ENCODE peak calls at places on chromosome 15, in four cellular contexts. J is GM10248, X is fibroblast of lung, C is endothelial cell. V is an unnamed sample.

GRCh38 chr15:63135804-63136203 is 14.1 kb downstream of the LACTB start:
- DNase-seq in X (peak), J (no peak), C (no peak), V (no peak)

GRCh38 chr15:51288143-51289065 is 50.0 kb downstream of the CYP19A1 start:
- DNase-seq in J (no peak), X (peak), C (no peak), V (no peak)

GRCh38 chr15:63157891-63158431 is 684 bp upstream of the RPS27L start:
- DNase-seq in C (peak), X (peak), J (peak), V (peak)

GRCh38 chr15:93610944-93611343 is 521.9 kb upstream of the RGMA start:
- DNase-seq in C (no peak), J (no peak), X (no peak), V (no peak)

GRCh38 chr15:46961795-46962194 is 755.5 kb upstream of the SEMA6D start:
- DNase-seq in J (no peak), C (no peak), X (no peak), V (no peak)

GRCh38 chr15:72057548-72058091 is 60.3 kb downstream of the MYO9A start:
- DNase-seq in J (no peak), X (no peak), C (no peak), V (no peak)

GRCh38 chr15:73694419-73694818 is 10.2 kb downstream of the CD276 start:
- DNase-seq in X (peak), J (no peak), C (no peak), V (no peak)

GRCh38 chr15:62503451-62503850 is 338.4 kb upstream of the C2CD4B start:
- DNase-seq in X (no peak), C (peak), J (no peak), V (no peak)

GRCh38 chr15:86183765-86184491 is 104.3 kb downstream of the AGBL1 start:
- DNase-seq in J (no peak), C (no peak), X (no peak), V (no peak)

GRCh38 chr15:89556413-89557262 is 18.6 kb upstream of the TICRR start:
- DNase-seq in J (peak), X (peak), C (peak), V (no peak)

DNA sequence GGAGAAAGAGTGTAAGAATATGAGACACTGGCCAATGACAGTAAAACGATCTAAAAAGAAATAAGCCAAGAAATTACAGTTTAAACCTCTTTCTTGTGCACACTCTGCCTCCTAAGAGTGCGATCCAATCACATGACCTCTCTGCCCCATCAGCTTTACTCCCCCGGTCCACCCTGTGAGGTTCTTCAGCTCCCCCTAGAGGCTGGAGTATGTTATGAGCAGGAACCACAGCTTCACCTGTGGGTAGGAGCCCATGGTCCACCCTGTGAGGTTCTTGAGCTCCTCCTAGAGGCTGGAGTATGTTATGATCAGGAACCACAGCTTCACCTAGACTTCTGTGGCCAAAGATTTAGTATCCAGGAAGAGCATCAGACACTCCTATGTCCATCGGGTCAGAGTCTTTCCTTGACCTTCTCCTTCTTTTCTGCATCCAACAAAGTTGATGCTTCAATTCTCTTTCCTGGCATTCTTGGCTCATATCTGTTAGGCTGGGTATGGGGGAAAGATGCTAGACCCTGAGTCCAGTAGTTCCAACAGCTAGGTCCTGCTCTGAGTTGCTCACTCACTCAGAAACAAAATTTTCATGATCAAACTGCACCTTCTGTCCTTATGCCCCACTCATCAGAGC is 164.0 kb downstream of the MINAR1 start:
- DNase-seq in J (peak), C (peak), X (peak), V (peak)
- TF ChIP-seq CTCF in J (peak), C (peak), X (peak), V (peak)

DNA sequence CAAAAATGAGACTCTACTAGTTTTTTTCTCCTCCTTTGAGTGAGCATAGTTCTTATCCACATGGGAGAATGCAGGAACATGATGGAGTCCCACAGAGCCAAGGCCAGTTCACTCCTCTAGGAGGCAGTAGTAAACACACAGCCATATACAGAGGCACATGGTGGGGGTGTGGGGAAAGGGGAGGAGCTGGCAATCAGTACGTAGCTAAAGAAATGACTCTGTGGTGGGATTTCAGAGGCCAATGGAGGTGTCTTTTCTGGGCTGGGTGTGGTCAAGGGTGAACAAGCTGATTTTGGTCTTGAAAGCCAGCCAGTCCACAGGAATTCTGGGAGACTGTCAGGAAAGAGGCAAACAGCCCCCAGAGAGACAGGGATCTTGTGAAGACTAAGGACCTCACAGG is 6.6 kb upstream of the RAB11A start:
- DNase-seq in C (peak), X (peak), J (peak), V (no peak)
- TF ChIP-seq CTCF in C (peak), X (peak), J (peak), V (peak)

DNA sequence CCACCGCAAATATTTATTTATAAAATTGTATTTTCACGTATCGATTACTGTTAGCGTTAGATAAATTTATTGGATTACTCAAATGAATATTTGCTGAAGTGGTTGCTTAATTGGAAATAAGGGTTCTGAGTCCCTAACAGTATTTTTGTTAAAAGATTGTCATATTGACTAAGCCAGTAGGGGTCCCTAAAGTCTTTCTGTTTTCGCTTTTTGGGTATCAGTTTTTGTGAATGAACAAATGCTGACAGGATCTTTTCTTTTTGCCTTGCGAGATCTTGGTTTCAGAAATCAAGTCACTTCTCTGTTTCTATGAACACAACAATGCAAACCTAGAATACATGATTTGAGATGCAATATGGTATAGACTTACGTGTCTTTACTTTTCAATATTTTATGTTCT is 7.1 kb downstream of the RAD51 start:
- DNase-seq in C (no peak), J (no peak), X (peak), V (no peak)
- TF ChIP-seq CTCF in C (peak), J (peak), X (peak), V (peak)

GRCh38 chr15:33960160-33960559 is 8.1 kb upstream of the CHRM5 start:
- DNase-seq in X (no peak), C (no peak), J (no peak), V (no peak)

GRCh38 chr15:33968224-33968623 is at the start of gene CHRM5:
- DNase-seq in X (no peak), J (no peak), C (no peak), V (no peak)

GRCh38 chr15:33964665-33965040 is 3.6 kb upstream of the CHRM5 start:
- DNase-seq in J (no peak), X (no peak), C (no peak), V (no peak)

GRCh38 chr15:33963831-33964664 is 4.2 kb upstream of the CHRM5 start:
- DNase-seq in X (peak), J (peak), C (no peak), V (no peak)
- TF ChIP-seq CTCF in X (peak), J (peak), C (peak), V (peak)

GRCh38 chr15:59317211-59317610 is 55.5 kb downstream of the MYO1E start:
- DNase-seq in X (no peak), J (no peak), C (no peak), V (no peak)
- TF ChIP-seq CTCF in X (no peak), J (no peak), C (no peak), V (no peak)

GRCh38 chr15:57611938-57612337 is 20.2 kb downstream of the MYZAP start:
- DNase-seq in C (no peak), J (no peak), X (peak), V (no peak)
- TF ChIP-seq CTCF in C (no peak), J (no peak), X (peak), V (peak)

GRCh38 chr15:57762302-57762701 is 55.8 kb downstream of the POLR2M start:
- DNase-seq in J (no peak), C (no peak), X (no peak), V (no peak)
- TF ChIP-seq CTCF in J (no peak), C (peak), X (peak), V (no peak)

GRCh38 chr15:42736793-42737528 is at the start of gene CDAN1:
- DNase-seq in X (peak), C (peak), J (peak), V (peak)
- TF ChIP-seq CTCF in X (no peak), C (no peak), J (no peak), V (no peak)

GRCh38 chr15:42490743-42491539 is at the start of gene ZNF106:
- DNase-seq in X (peak), C (peak), J (peak), V (peak)
- TF ChIP-seq CTCF in X (peak), C (no peak), J (no peak), V (no peak)

DNA sequence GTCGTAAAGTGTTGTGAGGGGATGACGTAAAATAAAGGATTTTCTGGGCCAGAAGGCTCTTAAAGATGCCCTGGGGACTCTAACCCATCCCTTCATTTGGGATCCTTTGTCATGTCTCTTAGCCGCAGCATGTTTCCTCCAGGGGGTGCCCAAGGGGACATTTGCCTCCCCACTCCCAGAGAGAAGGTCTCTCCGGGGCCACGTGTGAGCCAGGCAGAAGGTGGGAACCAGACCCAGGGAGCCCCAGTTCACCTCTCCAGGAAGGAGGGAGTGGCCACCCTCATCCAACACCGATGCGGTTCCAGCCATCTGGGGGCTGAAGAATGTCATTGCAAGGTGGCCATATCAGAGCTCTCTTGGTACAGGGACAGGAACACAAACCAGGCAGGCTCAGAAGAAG is 25.2 kb downstream of the ST8SIA2 start:
- DNase-seq in X (no peak), C (no peak), J (no peak), V (no peak)
- TF ChIP-seq CTCF in X (no peak), C (no peak), J (no peak), V (no peak)